ENCODE peak calls at places on chromosomes 4 and X, in ten cellular contexts. V, M, N, Y, I, J, S, B, T and R are unnamed samples.

GRCh38 chr4:46993075-46994006 is at the start of gene GABRA4:
- DNase-seq in V (no peak), M (no peak), N (no peak), Y (no peak), I (no peak), J (peak), S (no peak), B (peak), T (no peak), R (peak)

GRCh38 chrX:119801253-119802221 is 10.1 kb upstream of the RPL39 start:
- DNase-seq in V (no peak), M (no peak), N (no peak), Y (no peak), I (no peak), J (no peak), S (no peak), B (no peak), T (no peak), R (no peak)

GRCh38 chrX:10634681-10635161 is 14.3 kb upstream of the MID1 start:
- DNase-seq in V (no peak), M (peak), N (no peak), Y (no peak), I (no peak), J (no peak), S (peak), B (peak), T (peak), R (peak)

GRCh38 chr4:8037150-8037769 is 97.6 kb upstream of the AFAP1 start:
- DNase-seq in V (no peak), M (no peak), N (no peak), Y (no peak), I (no peak), J (no peak), S (no peak), B (no peak), T (no peak), R (no peak)

GRCh38 chr4:80173387-80173786 is 23.9 kb upstream of the PRDM8 start:
- DNase-seq in V (no peak), M (no peak), N (no peak), Y (peak), I (no peak), J (no peak), S (peak), B (peak), T (peak), R (no peak)

GRCh38 chr4:111798840-111799239 is 346.4 kb upstream of the FAM241A start:
- DNase-seq in V (no peak), M (no peak), N (no peak), Y (no peak), I (no peak), J (no peak), S (no peak), B (peak), T (no peak), R (peak)

GRCh38 chr4:89249313-89249712 is 58.3 kb downstream of the GPRIN3 start:
- DNase-seq in V (no peak), M (no peak), N (no peak), Y (no peak), I (no peak), J (no peak), S (no peak), B (no peak), T (no peak), R (no peak)

GRCh38 chr4:82500830-82501229 is 61.0 kb downstream of the TMEM150C start:
- DNase-seq in V (no peak), M (no peak), N (no peak), Y (no peak), I (no peak), J (no peak), S (no peak), B (no peak), T (no peak), R (no peak)

GRCh38 chrX:119942831-119943184 is 743 bp downstream of the NKAP start:
- DNase-seq in V (no peak), M (no peak), N (no peak), Y (no peak), I (no peak), J (no peak), S (no peak), B (peak), T (peak), R (no peak)

GRCh38 chr4:89754531-89754930 is 82.4 kb downstream of the SNCA start:
- DNase-seq in V (no peak), M (no peak), N (no peak), Y (no peak), I (no peak), J (no peak), S (no peak), B (peak), T (no peak), R (no peak)

GRCh38 chrX:635428-636192 is 5.0 kb downstream of the SHOX start:
- DNase-seq in V (no peak), M (no peak), N (no peak), Y (no peak), I (no peak), J (no peak), S (no peak), B (no peak), T (no peak), R (no peak)

GRCh38 chr4:14023036-14023435 is 395.5 kb upstream of the BOD1L1 start:
- DNase-seq in V (no peak), M (no peak), N (no peak), Y (no peak), I (no peak), J (no peak), S (no peak), B (peak), T (peak), R (no peak)

GRCh38 chr4:84826681-84827080 is 139.8 kb downstream of the WDFY3 start:
- DNase-seq in V (no peak), M (no peak), N (no peak), Y (no peak), I (no peak), J (no peak), S (no peak), B (no peak), T (no peak), R (peak)
- H3K27ac ChIP-seq in V (no peak), M (no peak), N (no peak), Y (no peak), I (no peak), J (no peak), S (no peak), B (no peak), T (no peak), R (no peak)

DNA sequence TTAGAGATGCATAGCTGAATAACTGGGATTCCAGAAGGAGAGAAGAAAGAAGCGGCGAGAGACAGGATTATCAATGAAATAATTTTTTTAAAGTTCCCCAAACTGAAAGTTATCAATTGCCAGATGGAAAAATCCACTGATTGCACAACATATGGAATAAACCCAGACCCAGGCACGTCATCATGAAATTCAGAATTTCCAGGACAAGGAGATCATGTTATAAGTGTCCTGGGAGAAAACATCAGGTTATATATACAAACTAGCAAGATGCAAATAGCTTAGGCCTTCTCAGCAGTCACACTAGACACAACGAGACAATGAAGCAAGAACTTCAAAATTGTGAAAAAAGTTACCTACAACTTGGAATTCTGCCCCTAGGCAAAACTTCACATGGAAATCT is 200.0 kb downstream of the PALLD start:
- DNase-seq in V (no peak), M (no peak), N (no peak), Y (no peak), I (no peak), J (no peak), S (no peak), B (no peak), T (no peak), R (no peak)
- H3K27ac ChIP-seq in V (no peak), M (no peak), N (no peak), Y (no peak), I (no peak), J (no peak), S (no peak), B (no peak), T (no peak), R (no peak)

GRCh38 chr4:76948441-76949292 is 885 bp upstream of the SEPTIN11 start:
- DNase-seq in V (peak), M (peak), N (peak), Y (peak), I (peak), J (peak), S (no peak), B (peak), T (peak), R (peak)
- H3K27ac ChIP-seq in V (peak), M (peak), N (peak), Y (peak), I (peak), J (peak), S (peak), B (peak), T (peak), R (peak)

DNA sequence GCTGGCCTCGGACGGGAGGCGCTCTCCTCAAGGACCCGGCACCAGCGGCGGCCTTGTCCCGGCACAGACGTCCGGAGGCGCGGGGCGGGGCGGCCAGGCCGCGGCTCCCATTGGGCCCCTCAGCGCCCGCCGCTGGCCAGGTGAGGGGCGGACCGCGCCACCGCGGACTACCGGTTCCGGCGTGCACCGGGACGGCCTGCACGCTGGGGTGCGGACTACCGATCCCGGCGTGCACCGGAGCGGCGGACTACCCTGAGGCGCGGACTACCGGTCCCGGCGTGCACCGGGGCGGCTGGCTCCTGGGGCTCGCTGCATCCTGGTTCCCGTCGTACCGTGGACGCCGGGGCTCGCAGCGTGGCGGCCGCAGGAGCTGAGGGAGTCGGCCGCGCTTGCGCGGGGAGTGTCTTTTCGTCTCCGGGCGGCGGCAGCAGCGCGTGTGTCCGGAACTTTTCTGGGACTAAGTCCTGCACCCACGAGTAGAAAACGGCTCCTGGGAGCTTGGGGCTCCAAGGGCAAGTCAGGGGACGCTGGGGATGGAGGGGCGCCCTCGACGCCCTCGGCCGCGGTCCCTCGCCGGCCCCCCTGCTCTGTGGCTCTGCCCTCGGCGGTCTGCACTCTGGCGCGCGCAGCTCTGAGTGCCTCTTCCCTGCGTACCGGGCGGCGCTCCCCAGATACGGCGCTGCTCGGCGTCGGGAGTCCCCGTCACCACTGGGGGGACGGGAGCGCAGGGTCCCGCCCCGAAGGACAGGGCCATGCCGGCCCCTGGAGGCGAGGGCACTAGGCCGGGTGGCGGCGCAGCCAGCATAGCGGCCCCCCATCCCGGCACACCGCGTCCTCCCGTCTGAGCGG is at the start of gene LETM1:
- DNase-seq in V (peak), M (peak), N (peak), Y (peak), I (peak), J (peak), S (peak), B (peak), T (peak), R (peak)
- H3K27ac ChIP-seq in V (peak), M (peak), N (peak), Y (peak), I (peak), J (peak), S (peak), B (peak), T (peak), R (peak)

GRCh38 chr4:186812592-186812991 is 88.9 kb upstream of the FAT1 start:
- DNase-seq in V (no peak), M (no peak), N (no peak), Y (no peak), I (no peak), J (no peak), S (no peak), B (no peak), T (no peak), R (no peak)

GRCh38 chr4:186809070-186809469 is 85.4 kb upstream of the FAT1 start:
- DNase-seq in V (no peak), M (no peak), N (no peak), Y (no peak), I (no peak), J (no peak), S (no peak), B (no peak), T (no peak), R (no peak)

GRCh38 chr4:186814535-186814934 is 90.9 kb upstream of the FAT1 start:
- DNase-seq in V (no peak), M (no peak), N (no peak), Y (no peak), I (no peak), J (no peak), S (no peak), B (no peak), T (no peak), R (no peak)

GRCh38 chr4:186810613-186811150 is 87.0 kb upstream of the FAT1 start:
- DNase-seq in V (no peak), M (no peak), N (no peak), Y (no peak), I (no peak), J (no peak), S (no peak), B (no peak), T (no peak), R (peak)

DNA sequence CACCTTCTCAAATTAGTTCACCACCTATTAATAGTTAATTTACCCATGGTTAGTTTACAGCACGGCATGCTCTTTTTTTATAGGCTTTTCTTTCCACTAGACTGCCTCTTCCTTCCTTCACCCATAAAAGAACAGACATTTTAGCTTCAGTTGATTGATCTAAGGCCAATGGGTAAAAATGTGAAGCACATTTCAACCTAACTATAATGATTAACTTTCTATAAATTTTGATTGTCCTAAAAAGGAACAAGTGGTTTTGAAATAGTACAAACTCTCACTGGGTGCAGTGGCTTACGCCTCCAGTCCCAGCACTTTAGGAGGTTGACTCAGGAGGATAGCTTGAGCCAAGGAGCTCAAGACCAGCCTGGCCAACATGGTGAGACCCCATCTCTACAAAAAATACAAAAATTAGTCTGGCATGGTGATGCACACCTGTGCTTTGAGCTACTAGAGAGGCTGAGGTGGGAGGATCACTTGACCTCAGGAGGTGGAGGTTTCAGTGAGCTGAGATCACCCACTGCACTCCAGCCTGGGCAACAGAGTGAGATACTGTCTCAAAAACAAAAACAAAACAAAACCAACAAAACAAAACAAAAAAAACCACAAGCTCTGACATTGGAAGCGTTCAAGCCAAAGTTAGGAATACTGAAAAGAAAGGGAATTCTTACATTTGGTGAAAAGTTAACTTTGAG is 89.9 kb upstream of the FAT1 start:
- DNase-seq in V (no peak), M (no peak), N (no peak), Y (no peak), I (no peak), J (no peak), S (no peak), B (no peak), T (no peak), R (no peak)
- H3K27ac ChIP-seq in V (no peak), M (peak), N (no peak), Y (no peak), I (no peak), J (no peak), S (no peak), B (no peak), T (no peak), R (no peak)

GRCh38 chr4:169080970-169081369 is 70.9 kb upstream of the CBR4 start:
- DNase-seq in V (no peak), M (no peak), N (peak), Y (no peak), I (peak), J (no peak), S (no peak), B (no peak), T (peak), R (peak)
- H3K27ac ChIP-seq in V (peak), M (no peak), N (peak), Y (no peak), I (no peak), J (peak), S (peak), B (no peak), T (no peak), R (peak)

DNA sequence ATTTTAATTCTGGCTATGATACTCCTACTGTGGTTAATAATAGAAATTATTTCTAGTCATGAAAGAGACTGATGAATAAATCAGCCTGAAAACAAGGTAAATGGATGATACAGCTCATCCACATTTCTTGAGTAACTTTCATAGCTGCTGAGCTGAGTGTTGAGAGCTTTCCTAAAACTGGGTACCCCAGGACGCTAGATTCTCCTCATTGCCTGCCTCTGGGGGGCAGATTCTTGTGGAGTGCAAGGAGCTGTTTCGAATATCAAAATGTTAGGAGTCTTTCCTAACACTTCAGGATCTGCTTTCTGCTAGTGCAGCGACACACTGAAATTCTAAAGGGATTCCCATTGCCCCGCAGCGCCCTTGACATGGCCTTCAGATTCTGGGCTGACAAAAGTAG is 2.1 kb downstream of the MND1 start:
- DNase-seq in V (no peak), M (no peak), N (no peak), Y (no peak), I (no peak), J (no peak), S (no peak), B (no peak), T (no peak), R (peak)
- H3K27ac ChIP-seq in V (no peak), M (no peak), N (no peak), Y (no peak), I (no peak), J (no peak), S (no peak), B (no peak), T (no peak), R (no peak)